ENCODE peak calls at places on chromosome 15, in eight cellular contexts. A is upper lobe of right lung; U is retina; G is stimulated activated CD8-positive, alpha-beta memory T cell treated with anti-CD3 and anti-CD28 coated beads, Interleukin-15, amount 100 ng/mL, for 4 hours; X is stimulated activated CD4-positive, alpha-beta T cell treated with anti-CD3 and anti-CD28 coated beads, Interleukin-1b, Interleukin-23, amount 100 ng/mL, for 1 hour; Q is skeletal muscle cell; H is iPS DF 19.7; I is AG09319. W is an unnamed sample.

GRCh38 chr15:70258369-70259029 is 160.8 kb upstream of the TLE3 start:
- DNase-seq in U (no peak), X (peak; percentile 7), H (no peak), Q (no peak), G (peak; percentile 51), I (no peak), A (peak; percentile 82), W (no peak)

GRCh38 chr15:80156176-80156720 is 3.4 kb downstream of the FAH start:
- DNase-seq in X (no peak), H (no peak), Q (no peak), A (no peak), U (no peak), I (no peak), G (no peak), W (no peak)

GRCh38 chr15:74795961-74796625 is 14.2 kb downstream of the CSK start:
- DNase-seq in G (no peak), H (no peak), U (no peak), A (no peak), X (no peak), I (no peak), Q (no peak), W (no peak)

GRCh38 chr15:66866651-66867050 is 164.6 kb downstream of the SMAD6 start:
- DNase-seq in A (no peak), I (no peak), U (no peak), G (no peak), X (no peak), H (no peak), Q (no peak), W (no peak)

GRCh38 chr15:77627067-77627466 is 5.6 kb downstream of the LINGO1 start:
- DNase-seq in A (no peak), G (no peak), X (no peak), Q (no peak), U (no peak), H (no peak), I (no peak), W (peak; percentile 87)

GRCh38 chr15:45795487-45796069 is 160.7 kb downstream of the SQOR start:
- DNase-seq in H (peak; percentile 59), I (no peak), A (no peak), G (no peak), Q (no peak), X (no peak), U (peak; percentile 62), W (peak; percentile 58)

GRCh38 chr15:91075761-91076160 is 24.3 kb upstream of the SV2B start:
- DNase-seq in H (no peak), I (no peak), X (no peak), U (peak; percentile 34), G (no peak), Q (no peak), A (no peak), W (no peak)

GRCh38 chr15:99706557-99707303 is 26.5 kb downstream of the LYSMD4 start:
- DNase-seq in X (no peak), H (no peak), U (no peak), A (no peak), I (no peak), G (no peak), Q (no peak), W (no peak)

GRCh38 chr15:55126111-55126510 is 70.6 kb downstream of the RSL24D1 start:
- DNase-seq in A (no peak), U (no peak), I (no peak), H (no peak), Q (no peak), X (no peak), G (no peak), W (no peak)

GRCh38 chr15:69044899-69045298 is 30.4 kb downstream of the NOX5 start:
- DNase-seq in X (no peak), I (peak; percentile 35), U (no peak), H (no peak), A (no peak), Q (no peak), G (no peak), W (no peak)

GRCh38 chr15:101256756-101257155 is 4.9 kb upstream of the CHSY1 start:
- DNase-seq in X (no peak), G (no peak), A (no peak), U (no peak), Q (no peak), I (no peak), H (no peak), W (no peak)

GRCh38 chr15:34122771-34123183 is 20.9 kb downstream of the PGBD4 start:
- DNase-seq in G (no peak), X (no peak), A (no peak), H (no peak), U (no peak), I (no peak), Q (peak; percentile 78), W (no peak)

GRCh38 chr15:89101302-89102191 is 13.3 kb downstream of the ABHD2 start:
- DNase-seq in A (peak; percentile 76), H (no peak), G (no peak), Q (peak; percentile 88), U (no peak), I (peak; percentile 84), X (no peak), W (no peak)

GRCh38 chr15:58748040-58748786 is 1.3 kb downstream of the ADAM10 start:
- DNase-seq in U (no peak), H (no peak), X (no peak), Q (no peak), G (no peak), A (no peak), I (no peak), W (no peak)

GRCh38 chr15:39177561-39177960 is 403.3 kb upstream of the THBS1 start:
- DNase-seq in U (no peak), A (no peak), X (no peak), I (no peak), Q (no peak), G (no peak), H (no peak), W (no peak)

GRCh38 chr15:98743177-98743576 is 94.8 kb downstream of the IGF1R start:
- DNase-seq in I (no peak), U (no peak), G (no peak), Q (no peak), X (no peak), H (no peak), A (no peak), W (no peak)

GRCh38 chr15:80779658-80780415 is 667 bp downstream of the CEMIP start:
- DNase-seq in X (no peak), A (peak; percentile 67), H (no peak), I (no peak), Q (no peak), U (peak; percentile 62), G (no peak), W (peak; percentile 10)

GRCh38 chr15:55196011-55196410 is 730 bp downstream of the RSL24D1 start:
- DNase-seq in U (peak; percentile 6), Q (no peak), X (no peak), G (no peak), A (no peak), I (no peak), H (no peak), W (no peak)